ENCODE peak calls at places on chromosomes 2 and 18, in seven cellular contexts. R, W, H, O, E, C and T are unnamed samples. For H3K4me1, the result is how much of the 10 kb centered on the place peaks cover.

GRCh38 chr2:26170795-26171194 is 2.1 kb upstream of the GAREM2 start:
- DNase-seq in R (no peak), W (no peak), H (peak), O (no peak), E (no peak), C (no peak), T (no peak)

GRCh38 chr18:11741505-11742145 is 52.6 kb downstream of the GNAL start:
- DNase-seq in R (no peak), W (no peak), H (no peak), O (peak), E (no peak), C (peak), T (no peak)

GRCh38 chr18:56327171-56327885 is 311.1 kb downstream of the TXNL1 start:
- DNase-seq in R (no peak), W (no peak), H (no peak), O (no peak), E (no peak), C (no peak), T (no peak)

GRCh38 chr18:46320928-46321855 is 217.0 kb downstream of the HAUS1 start:
- DNase-seq in R (no peak), W (no peak), H (no peak), O (no peak), E (no peak), C (no peak), T (no peak)

GRCh38 chr18:56510108-56510507 is 128.3 kb downstream of the TXNL1 start:
- DNase-seq in R (no peak), W (no peak), H (no peak), O (no peak), E (no peak), C (no peak), T (no peak)

GRCh38 chr2:10218036-10218435 is 84.7 kb upstream of the HPCAL1 start:
- DNase-seq in R (no peak), W (no peak), H (no peak), O (no peak), E (no peak), C (no peak), T (no peak)

GRCh38 chr2:203591642-203592041 is 56.5 kb upstream of the RAPH1 start:
- DNase-seq in R (no peak), W (no peak), H (no peak), O (no peak), E (no peak), C (no peak), T (no peak)

GRCh38 chr2:197108758-197109157 is 182.3 kb upstream of the PGAP1 start:
- DNase-seq in R (no peak), W (no peak), H (no peak), O (no peak), E (peak), C (no peak), T (no peak)

GRCh38 chr2:188811522-188811921 is 162.7 kb upstream of the COL3A1 start:
- DNase-seq in R (no peak), W (no peak), H (no peak), O (no peak), E (no peak), C (no peak), T (no peak)

GRCh38 chr2:61493523-61493942 is 22.6 kb upstream of the USP34 start:
- DNase-seq in R (no peak), W (no peak), H (no peak), O (no peak), E (no peak), C (no peak), T (no peak)

GRCh38 chr18:13165636-13166423 is 52.7 kb upstream of the LDLRAD4 start:
- DNase-seq in R (no peak), W (no peak), H (peak), O (no peak), E (no peak), C (no peak), T (no peak)

GRCh38 chr18:44597797-44598196 is 82.9 kb upstream of the SETBP1 start:
- DNase-seq in R (no peak), W (no peak), H (no peak), O (no peak), E (no peak), C (no peak), T (no peak)

GRCh38 chr2:45992746-45993475 is 304.3 kb upstream of the EPAS1 start:
- DNase-seq in R (no peak), W (no peak), H (no peak), O (no peak), E (no peak), C (no peak), T (no peak)

GRCh38 chr18:5879479-5879882 is 15.8 kb downstream of the TMEM200C start:
- DNase-seq in R (no peak), W (peak), H (no peak), O (no peak), E (no peak), C (no peak), T (peak)

GRCh38 chr2:223460774-223461211 is 141.4 kb downstream of the SCG2 start:
- DNase-seq in R (no peak), W (no peak), H (no peak), O (no peak), E (no peak), C (peak), T (no peak)

GRCh38 chr2:186820303-186820702 is 28.7 kb downstream of the ZSWIM2 start:
- DNase-seq in R (no peak), W (no peak), H (no peak), O (no peak), E (no peak), C (no peak), T (no peak)

GRCh38 chr2:239549711-239550265 is 149.0 kb upstream of the HDAC4 start:
- DNase-seq in R (no peak), W (no peak), H (no peak), O (no peak), E (no peak), C (no peak), T (no peak)

GRCh38 chr2:239551206-239551605 is 150.4 kb upstream of the HDAC4 start:
- DNase-seq in R (no peak), W (no peak), H (no peak), O (no peak), E (no peak), C (no peak), T (no peak)

GRCh38 chr2:239548965-239549595 is 148.3 kb upstream of the HDAC4 start:
- DNase-seq in R (no peak), W (no peak), H (no peak), O (peak), E (no peak), C (no peak), T (no peak)

GRCh38 chr2:239548491-239548890 is 147.7 kb upstream of the HDAC4 start:
- DNase-seq in R (peak), W (no peak), H (no peak), O (peak), E (no peak), C (no peak), T (no peak)

GRCh38 chr2:239550336-239550735 is 149.5 kb upstream of the HDAC4 start:
- DNase-seq in R (no peak), W (no peak), H (no peak), O (no peak), E (no peak), C (no peak), T (no peak)
- H3K4me1 ChIP-seq in R (under half), W (under half), H (under half), O (under half), E (under half), C (under half), T (under half)

GRCh38 chr2:13533524-13533922 is 816.8 kb downstream of the TRIB2 start:
- DNase-seq in R (no peak), W (no peak), H (no peak), O (no peak), E (no peak), C (no peak), T (no peak)
- H3K27ac ChIP-seq in R (no peak), W (no peak), H (no peak), O (no peak), E (no peak), C (no peak), T (no peak)

DNA sequence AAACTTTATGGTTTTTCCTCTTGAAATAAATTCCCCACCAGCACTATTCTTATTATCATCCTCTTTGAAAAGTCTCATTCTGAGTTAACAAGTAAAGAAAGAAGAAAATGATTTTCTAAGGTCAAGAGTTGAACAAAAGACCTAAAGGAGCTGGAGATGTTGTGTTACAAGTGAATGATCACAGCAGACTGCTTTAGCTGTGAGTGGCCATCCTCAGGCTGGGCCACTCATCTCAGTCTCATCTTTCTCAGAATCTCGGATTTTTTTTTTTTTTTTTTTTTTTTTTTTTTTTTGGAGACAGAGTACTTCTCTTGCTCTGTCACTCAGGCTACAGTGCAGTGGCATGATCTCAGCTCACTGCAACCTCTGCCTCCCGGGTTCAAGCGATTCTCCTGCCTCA is 133.3 kb downstream of the CDH2 start:
- DNase-seq in R (no peak), W (no peak), H (no peak), O (no peak), E (no peak), C (no peak), T (no peak)
- H3K4me3 ChIP-seq in R (no peak), W (no peak), H (no peak), O (no peak), E (no peak), C (no peak), T (no peak)

GRCh38 chr18:28792404-28793103 is 615.6 kb upstream of the CDH2 start:
- DNase-seq in R (no peak), W (no peak), H (no peak), O (no peak), E (no peak), C (no peak), T (no peak)
- H3K4me1 ChIP-seq in R (under half), W (under half), H (under half), O (under half), E (under half), C (under half), T (under half)

GRCh38 chr18:51137891-51138290 is 59.6 kb downstream of the MEX3C start:
- DNase-seq in R (no peak), W (no peak), H (no peak), O (no peak), E (no peak), C (no peak), T (no peak)

GRCh38 chr18:51134721-51135120 is 62.8 kb downstream of the MEX3C start:
- DNase-seq in R (no peak), W (no peak), H (no peak), O (no peak), E (no peak), C (no peak), T (no peak)

GRCh38 chr18:51135361-51135760 is 62.1 kb downstream of the MEX3C start:
- DNase-seq in R (no peak), W (no peak), H (no peak), O (no peak), E (no peak), C (no peak), T (no peak)

GRCh38 chr18:51137051-51137729 is 60.3 kb downstream of the MEX3C start:
- DNase-seq in R (no peak), W (no peak), H (no peak), O (no peak), E (no peak), C (no peak), T (no peak)

DNA sequence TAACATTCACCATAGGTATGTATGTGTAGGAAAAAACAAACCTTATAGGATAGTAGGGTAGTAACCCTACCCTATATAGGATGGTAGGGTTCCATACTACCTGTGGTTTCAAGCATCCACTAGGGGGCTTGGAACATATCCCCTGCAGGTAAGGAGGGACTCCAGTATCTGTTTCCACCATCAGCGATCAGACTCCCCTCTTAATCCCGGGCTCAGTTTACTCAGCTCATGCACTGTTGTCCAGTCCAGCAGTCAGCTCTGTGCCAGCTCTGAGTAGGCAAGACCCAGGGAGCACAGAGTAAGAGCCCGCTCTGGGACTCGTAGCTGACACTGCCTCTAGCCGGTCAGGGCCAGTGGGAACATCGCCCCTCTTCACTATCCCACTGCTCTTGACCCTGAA is 61.7 kb downstream of the MEX3C start:
- DNase-seq in R (no peak), W (no peak), H (peak), O (no peak), E (no peak), C (no peak), T (no peak)
- H3K27ac ChIP-seq in R (no peak), W (no peak), H (no peak), O (no peak), E (no peak), C (peak), T (no peak)

DNA sequence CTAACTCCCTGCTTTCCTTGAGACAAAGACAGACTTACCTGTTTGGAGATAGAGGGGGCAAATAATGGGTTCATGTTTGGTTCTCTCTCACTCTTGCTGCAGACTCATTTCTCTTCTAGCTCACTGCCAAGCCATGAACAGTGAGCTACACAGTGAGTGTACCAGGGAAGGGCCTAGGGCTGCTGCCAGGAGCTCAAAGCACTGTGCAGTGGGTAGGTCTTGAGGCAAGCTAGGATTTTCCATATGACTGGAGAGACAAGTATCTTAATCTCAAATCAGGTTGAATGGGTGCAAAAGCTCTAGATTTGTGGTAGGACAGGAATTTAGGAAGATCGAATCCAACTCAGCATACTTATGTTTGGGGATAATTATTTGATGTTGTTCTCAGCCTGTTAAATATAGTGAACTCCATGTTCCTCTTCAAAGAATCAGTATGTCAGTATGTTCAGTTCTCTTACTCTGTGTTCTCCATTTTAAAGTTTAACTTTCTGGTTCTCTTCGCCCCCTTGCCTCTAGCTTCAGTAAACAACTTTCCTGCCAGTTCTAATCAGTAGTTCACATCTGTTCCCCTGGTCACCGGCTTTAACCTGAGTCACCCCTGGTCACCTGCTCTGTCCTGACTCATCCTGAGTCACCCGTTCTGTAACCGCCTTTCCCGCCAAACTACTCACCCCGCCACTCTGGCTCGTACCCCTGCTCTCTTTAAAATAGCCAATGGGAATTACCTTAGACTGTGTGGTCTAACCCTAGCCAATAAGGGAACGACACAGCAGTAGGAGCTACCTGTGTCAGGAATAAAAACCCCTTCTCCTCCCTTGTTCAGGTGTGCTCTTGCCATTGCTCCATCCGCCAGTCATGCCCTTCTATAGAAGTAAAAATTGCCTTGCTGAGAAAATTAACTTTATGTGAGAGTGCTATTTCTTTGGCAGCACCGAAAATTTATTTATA is 21.9 kb downstream of the SLC25A52 start:
- DNase-seq in R (no peak), W (no peak), H (no peak), O (no peak), E (no peak), C (no peak), T (no peak)
- H3K4me3 ChIP-seq in R (no peak), W (no peak), H (no peak), O (no peak), E (no peak), C (no peak), T (no peak)

GRCh38 chr2:32960647-32961403 is 14.1 kb downstream of the LTBP1 start:
- DNase-seq in R (no peak), W (peak), H (no peak), O (no peak), E (no peak), C (no peak), T (no peak)
- H3K4me1 ChIP-seq in R (under half), W (half or more), H (under half), O (under half), E (under half), C (under half), T (under half)